ENCODE peak calls at places on chromosomes 5 and 9, in nine cellular contexts. S is fibroblast of lung, N is spleen, J is testis, H is neural progenitor cell, M is heart right ventricle, F is sigmoid colon, L is stomach, B is IMR-90. Z is an unnamed sample. For H3K9me3 and H3K4me1, the result is how much of the 10 kb centered on the place peaks cover.

GRCh38 chr5:68086857-68087256 is 128.7 kb upstream of the PIK3R1 start:
- DNase-seq in S (peak), L (no peak), N (no peak), B (peak), F (peak), H (no peak), J (peak), M (no peak), Z (no peak)

GRCh38 chr5:132886064-132886823 is 12.8 kb downstream of the LEAP2 start:
- DNase-seq in M (no peak), H (no peak), F (no peak), J (no peak), L (no peak), N (no peak), S (no peak), B (no peak), Z (no peak)

GRCh38 chr9:82031538-82032280 is 43.1 kb downstream of the SPATA31D1 start:
- DNase-seq in S (peak), N (no peak), F (peak), B (peak), M (peak), L (no peak), H (no peak), J (peak), Z (peak)

GRCh38 chr5:67030289-67031069 is 166.1 kb downstream of the CD180 start:
- DNase-seq in J (no peak), H (no peak), F (no peak), M (no peak), B (peak), L (no peak), N (no peak), S (peak), Z (no peak)

GRCh38 chr5:78726556-78726955 is 78.0 kb upstream of the LHFPL2 start:
- DNase-seq in L (no peak), N (no peak), M (no peak), J (no peak), H (no peak), F (no peak), B (peak), S (no peak), Z (no peak)

GRCh38 chr5:181203842-181204560 is 995 bp downstream of the TRIM7 start:
- DNase-seq in L (no peak), M (no peak), B (no peak), H (peak), S (no peak), F (peak), J (no peak), N (no peak), Z (peak)

GRCh38 chr5:180670586-180671359 is 21.4 kb upstream of the FLT4 start:
- DNase-seq in M (peak), N (no peak), B (peak), L (peak), F (no peak), H (peak), S (peak), J (peak), Z (peak)

GRCh38 chr5:156704139-156704538 is 146.0 kb upstream of the PPP1R2B start:
- DNase-seq in B (no peak), N (no peak), M (no peak), L (no peak), S (no peak), F (no peak), J (no peak), H (no peak), Z (no peak)

GRCh38 chr5:172646716-172647285 is 5.7 kb downstream of the NEURL1B start:
- DNase-seq in L (no peak), B (peak), H (peak), M (no peak), N (peak), F (peak), J (peak), S (no peak), Z (no peak)

GRCh38 chr9:92890761-92891160 is 12.9 kb upstream of the ZNF484 start:
- DNase-seq in M (no peak), L (no peak), S (no peak), H (no peak), J (no peak), N (no peak), B (no peak), F (no peak), Z (no peak)

GRCh38 chr5:99029172-99029571 is 100.4 kb upstream of the CHD1 start:
- DNase-seq in L (no peak), B (no peak), F (no peak), H (no peak), N (no peak), M (no peak), J (no peak), S (no peak), Z (no peak)

GRCh38 chr9:13732290-13732689 is 452.8 kb upstream of the MPDZ start:
- DNase-seq in H (no peak), S (no peak), J (no peak), N (no peak), M (no peak), F (no peak), L (no peak), B (no peak), Z (no peak)

GRCh38 chr9:113548221-113549041 is 84.9 kb downstream of the RGS3 start:
- DNase-seq in M (peak), J (peak), B (no peak), H (peak), F (peak), N (peak), S (no peak), L (peak), Z (no peak)

GRCh38 chr9:111828193-111828592 is 33.5 kb upstream of the SHOC1 start:
- DNase-seq in F (no peak), M (no peak), S (peak), J (no peak), B (no peak), H (no peak), N (no peak), L (no peak), Z (no peak)

GRCh38 chr9:29209748-29210276 is 1636.5 kb upstream of the C9orf72 start:
- DNase-seq in J (no peak), L (no peak), S (no peak), B (no peak), F (no peak), H (no peak), N (no peak), M (no peak), Z (no peak)

GRCh38 chr5:89703799-89704198 is 705.8 kb downstream of the CETN3 start:
- DNase-seq in S (no peak), N (no peak), M (no peak), H (peak), L (no peak), B (no peak), J (no peak), F (no peak), Z (no peak)

GRCh38 chr9:114027159-114027895 is 50.8 kb downstream of the AMBP start:
- DNase-seq in N (no peak), B (no peak), M (no peak), S (no peak), L (no peak), F (peak), J (no peak), H (no peak), Z (no peak)

GRCh38 chr5:51732304-51732703 is 349.1 kb downstream of the ISL1 start:
- DNase-seq in H (no peak), J (no peak), S (no peak), B (no peak), M (no peak), F (no peak), N (no peak), L (no peak), Z (no peak)

GRCh38 chr9:18893051-18893450 is 140.0 kb downstream of the SAXO1 start:
- DNase-seq in H (no peak), N (no peak), F (no peak), B (no peak), S (no peak), L (no peak), J (no peak), M (no peak), Z (no peak)

GRCh38 chr9:126664893-126665695 is 51.4 kb downstream of the LMX1B start:
- DNase-seq in F (no peak), B (no peak), L (no peak), H (peak), S (no peak), M (no peak), N (no peak), J (peak), Z (no peak)

GRCh38 chr5:168529361-168530234 is 493 bp downstream of the FBLL1 start:
- DNase-seq in F (no peak), L (no peak), H (peak), B (no peak), M (no peak), N (no peak), S (no peak), J (peak), Z (peak)

GRCh38 chr5:113345261-113345940 is 89.4 kb downstream of the TSSK1B start:
- DNase-seq in S (peak), L (no peak), H (no peak), N (no peak), B (peak), J (no peak), F (no peak), M (no peak), Z (no peak)

GRCh38 chr5:93589348-93589662 is 6.3 kb downstream of the NR2F1 start:
- DNase-seq in N (no peak), J (no peak), L (no peak), F (no peak), H (no peak), S (no peak), B (no peak), M (no peak), Z (no peak)

GRCh38 chr5:159017787-159018186 is 81.9 kb downstream of the EBF1 start:
- DNase-seq in J (peak), L (no peak), B (peak), F (peak), S (peak), N (no peak), M (peak), H (no peak), Z (peak)

GRCh38 chr9:124298646-124299235 is 41.0 kb downstream of the NEK6 start:
- DNase-seq in L (no peak), J (no peak), N (no peak), S (no peak), F (no peak), H (no peak), B (no peak), M (no peak), Z (no peak)

GRCh38 chr9:22040760-22041159 is 31.7 kb upstream of the CDKN2B start:
- DNase-seq in J (no peak), H (no peak), B (peak), M (no peak), N (no peak), L (no peak), F (no peak), S (peak), Z (no peak)

GRCh38 chr9:93256878-93257807 is 73.2 kb downstream of the WNK2 start:
- DNase-seq in N (peak), J (peak), L (peak), S (no peak), F (peak), B (no peak), M (no peak), H (no peak), Z (no peak)

GRCh38 chr5:162174358-162174757 is 106.8 kb downstream of the GABRG2 start:
- DNase-seq in H (no peak), S (no peak), L (no peak), N (no peak), F (no peak), J (no peak), B (no peak), M (no peak), Z (no peak)

GRCh38 chr5:132506094-132506692 is 15.6 kb upstream of the IRF1 start:
- DNase-seq in J (peak), H (peak), L (no peak), M (no peak), F (no peak), S (peak), B (peak), N (no peak), Z (no peak)

GRCh38 chr9:91078041-91078441 is 276.4 kb downstream of the SYK start:
- DNase-seq in L (no peak), F (no peak), M (no peak), S (no peak), N (no peak), B (no peak), H (no peak), J (no peak), Z (no peak)

GRCh38 chr5:161410640-161411039 is 135.9 kb downstream of the GABRB2 start:
- DNase-seq in J (no peak), S (no peak), F (no peak), N (no peak), L (no peak), H (no peak), M (no peak), B (no peak), Z (no peak)

DNA sequence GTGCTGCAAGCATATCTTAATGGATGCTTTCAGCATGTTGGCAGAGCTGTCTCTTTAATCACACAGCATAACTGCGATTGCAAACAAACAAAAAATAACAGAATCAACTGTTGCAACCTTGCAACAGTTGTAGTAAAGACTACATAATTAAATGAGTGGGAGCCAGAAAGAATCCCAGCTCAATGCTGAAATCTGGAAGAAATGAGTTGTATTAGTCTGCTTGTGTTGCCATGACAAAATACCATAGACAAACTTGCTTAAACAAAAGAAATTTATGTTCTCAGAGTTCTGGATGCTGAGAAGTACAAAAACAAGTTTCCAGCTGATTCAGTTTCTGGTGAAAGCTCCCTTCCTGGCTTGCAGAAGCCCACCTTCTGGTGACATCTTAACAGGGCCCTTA is 260.9 kb upstream of the TUSC1 start:
- DNase-seq in B (no peak), F (no peak), M (no peak), J (no peak), H (no peak), L (no peak), S (no peak), N (no peak), Z (no peak)
- H3K9me3 ChIP-seq in B (under half), F (under half), M (under half), J (under half), H (under half), L (under half), S (under half), N (under half), Z (under half)

GRCh38 chr9:35909687-35910612 is 660 bp downstream of the SPAAR start:
- DNase-seq in H (no peak), L (no peak), F (no peak), S (no peak), B (no peak), J (peak), N (no peak), M (peak), Z (no peak)

GRCh38 chr9:35908484-35909125 is 685 bp upstream of the SPAAR start:
- DNase-seq in J (no peak), F (peak), S (no peak), M (peak), H (no peak), L (no peak), B (peak), N (no peak), Z (no peak)

GRCh38 chr9:35910613-35911488 is 1.6 kb downstream of the SPAAR start:
- DNase-seq in M (peak), N (peak), F (no peak), S (peak), J (peak), H (peak), B (peak), L (peak), Z (peak)

GRCh38 chr9:35907732-35908483 is 1.4 kb upstream of the SPAAR start:
- DNase-seq in B (peak), M (peak), N (no peak), S (peak), H (peak), J (peak), L (peak), F (peak), Z (peak)

GRCh38 chr9:35909274-35909673 is at the start of gene SPAAR:
- DNase-seq in M (peak), J (no peak), B (no peak), F (no peak), S (no peak), N (no peak), H (no peak), L (no peak), Z (no peak)
- H3K4me1 ChIP-seq in M (under half), J (half or more), B (under half), F (under half), S (under half), N (half or more), H (under half), L (half or more), Z (under half)

DNA sequence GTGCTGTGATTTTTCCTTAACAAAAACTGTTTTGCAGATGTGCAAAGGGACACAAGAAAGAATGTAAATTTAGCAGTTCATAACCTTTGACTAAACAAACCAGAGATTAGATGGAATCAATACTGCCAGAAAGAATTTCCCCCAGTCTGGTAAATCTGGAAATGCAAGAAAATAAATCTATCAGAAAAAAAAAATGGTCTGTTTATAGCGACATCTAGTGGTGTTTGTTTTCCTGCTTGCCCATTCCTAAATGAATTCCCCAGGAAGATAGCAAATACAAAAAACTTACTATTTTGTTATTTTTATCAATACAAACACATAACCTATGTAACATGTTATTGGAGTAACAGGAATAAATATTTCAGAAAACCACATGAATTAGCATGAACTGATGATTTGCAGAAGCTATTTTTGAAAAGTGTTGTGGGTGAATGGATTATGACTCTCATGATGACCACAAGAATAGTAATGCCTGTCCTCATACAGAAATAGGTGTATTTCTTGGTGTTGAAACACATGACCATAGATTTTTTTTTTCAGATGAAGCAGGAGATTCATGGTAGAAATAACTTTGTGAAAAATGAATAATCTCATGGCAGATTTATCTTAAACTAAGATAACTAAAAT is 1703.8 kb downstream of the MAT2B start:
- DNase-seq in S (peak), F (no peak), N (no peak), H (peak), M (no peak), J (no peak), B (peak), L (no peak), Z (no peak)
- TF ChIP-seq CTCF in S (peak), F (peak), N (peak), H (peak), M (no peak), J (peak), B (peak), L (peak), Z (peak)

GRCh38 chr5:58268263-58268662 is 191.6 kb downstream of the PLK2 start:
- DNase-seq in B (no peak), M (no peak), N (peak), J (no peak), S (no peak), F (no peak), H (no peak), L (no peak), Z (no peak)

GRCh38 chr5:58264276-58264675 is 195.6 kb downstream of the PLK2 start:
- DNase-seq in B (no peak), L (no peak), S (no peak), N (no peak), J (no peak), H (no peak), M (no peak), F (no peak), Z (no peak)

GRCh38 chr5:58266402-58266801 is 193.5 kb downstream of the PLK2 start:
- DNase-seq in H (no peak), F (no peak), B (peak), L (no peak), N (no peak), M (no peak), S (no peak), J (no peak), Z (no peak)

GRCh38 chr5:58263291-58263690 is 196.6 kb downstream of the PLK2 start:
- DNase-seq in H (no peak), N (no peak), J (no peak), L (no peak), B (no peak), S (no peak), M (no peak), F (no peak), Z (no peak)

GRCh38 chr5:58265531-58265930 is 194.4 kb downstream of the PLK2 start:
- DNase-seq in N (no peak), J (no peak), F (no peak), B (no peak), H (no peak), M (no peak), L (no peak), S (no peak), Z (no peak)
- H3K9me3 ChIP-seq in N (under half), J (under half), F (under half), B (under half), H (under half), M (under half), L (under half), S (under half), Z (under half)

DNA sequence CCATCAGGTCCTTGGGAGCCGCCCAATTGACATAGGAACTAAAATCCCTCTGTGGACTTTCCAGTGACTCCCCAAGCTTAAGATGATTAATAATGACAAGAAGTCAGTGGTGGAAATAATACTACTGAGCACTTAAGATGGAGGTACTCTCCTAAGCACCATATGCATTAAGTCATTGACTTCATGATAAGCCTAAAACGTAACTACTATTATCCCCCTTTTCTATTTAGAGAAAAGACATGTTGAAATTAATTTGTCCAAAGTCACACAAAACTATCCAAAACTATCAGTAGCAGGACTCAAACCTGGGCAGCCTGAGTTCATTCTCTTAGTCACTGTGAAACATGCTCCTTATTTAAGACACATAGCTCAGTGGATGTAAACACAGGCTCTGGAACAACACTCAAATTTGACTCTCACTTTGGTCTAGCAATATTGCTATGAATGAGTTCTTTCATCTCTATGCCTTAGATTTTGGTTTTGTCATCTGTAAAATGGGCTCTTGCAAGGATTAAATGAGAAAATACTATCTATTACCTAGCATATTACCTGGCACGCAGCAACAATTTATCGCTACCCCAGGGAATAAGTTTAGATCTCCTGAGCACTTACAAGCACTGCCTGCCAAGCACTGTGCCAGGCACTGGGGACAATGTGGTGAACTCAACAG is 9.5 kb downstream of the SPRY4 start:
- DNase-seq in B (peak), J (no peak), M (no peak), S (no peak), F (no peak), L (no peak), H (no peak), N (no peak), Z (no peak)
- H3K4me1 ChIP-seq in B (under half), J (under half), M (under half), S (under half), F (under half), L (half or more), H (under half), N (under half), Z (under half)

DNA sequence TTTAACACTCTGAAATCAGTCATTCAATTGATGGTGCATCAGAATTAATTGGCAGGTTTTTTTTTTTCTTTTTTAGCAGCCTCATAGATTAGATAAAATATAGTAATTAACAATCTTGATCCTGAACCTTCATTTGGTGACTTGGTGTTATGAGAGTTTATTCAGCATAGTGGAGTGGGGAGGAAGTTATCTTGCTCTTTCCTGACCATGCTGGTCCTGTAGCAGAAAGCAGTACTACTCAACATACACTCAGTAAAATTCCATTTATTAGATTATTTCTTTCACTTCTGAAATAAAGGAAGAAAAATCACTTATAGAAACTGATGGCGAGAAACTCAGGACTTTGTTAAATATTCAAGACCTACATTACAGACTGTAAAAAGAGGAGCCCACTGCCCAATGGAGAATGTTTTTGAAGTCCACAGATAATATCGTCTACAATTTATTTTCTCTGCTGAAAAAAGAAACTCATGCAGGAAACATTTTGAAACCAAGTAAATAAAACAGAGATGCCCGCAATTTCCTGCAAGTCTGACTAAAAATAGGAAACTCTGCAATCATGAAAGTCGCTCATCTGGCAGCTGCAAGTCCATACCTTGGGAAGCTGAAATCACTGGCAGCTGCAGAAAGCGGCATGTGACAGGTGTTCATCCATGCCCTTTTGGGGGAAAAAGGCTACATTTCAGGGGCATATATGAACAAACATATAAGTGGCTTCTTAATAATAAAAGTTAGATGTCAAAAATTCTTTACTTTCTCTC is 233.2 kb upstream of the RFX3 start:
- DNase-seq in B (peak), F (no peak), S (peak), N (no peak), M (no peak), J (no peak), L (no peak), H (no peak), Z (no peak)
- TF ChIP-seq CTCF in B (no peak), F (no peak), S (no peak), N (no peak), M (no peak), J (no peak), L (no peak), H (no peak), Z (no peak)